ENCODE peak calls at places on chromosomes 3 and 15, in six cellular contexts. G, C, L, B, K and A are unnamed samples.

GRCh38 chr3:132004571-132004970 is 30.2 kb downstream of the CPNE4 start:
- DNase-seq in G (no peak), C (no peak), L (no peak), B (peak), K (no peak), A (no peak)

GRCh38 chr15:62075595-62076279 is 9.0 kb downstream of the C2CD4A start:
- DNase-seq in G (peak), C (no peak), L (no peak), B (peak), K (peak), A (peak)

GRCh38 chr15:87724330-87724729 is 532.2 kb downstream of the NTRK3 start:
- DNase-seq in G (no peak), C (no peak), L (no peak), B (no peak), K (peak), A (no peak)

GRCh38 chr3:163490119-163490518 is 1588.2 kb downstream of the SI start:
- DNase-seq in G (no peak), C (no peak), L (no peak), B (peak), K (peak), A (peak)

GRCh38 chr3:141996437-141996836 is 120.0 kb downstream of the ATP1B3 start:
- DNase-seq in G (no peak), C (no peak), L (peak), B (no peak), K (no peak), A (no peak)

GRCh38 chr3:20310629-20311028 is 124.6 kb upstream of the SGO1 start:
- DNase-seq in G (no peak), C (no peak), L (no peak), B (peak), K (peak), A (no peak)

GRCh38 chr3:171862993-171863521 is 19.9 kb downstream of the TMEM212 start:
- DNase-seq in G (no peak), C (no peak), L (no peak), B (peak), K (no peak), A (no peak)

GRCh38 chr3:190197346-190197763 is 76.7 kb upstream of the P3H2 start:
- DNase-seq in G (no peak), C (no peak), L (peak), B (no peak), K (no peak), A (no peak)

GRCh38 chr3:55854395-55854994 is 367.4 kb upstream of the WNT5A start:
- DNase-seq in G (no peak), C (no peak), L (no peak), B (no peak), K (no peak), A (no peak)

GRCh38 chr15:82663186-82663600 is 16.0 kb upstream of the CPEB1 start:
- DNase-seq in G (no peak), C (no peak), L (no peak), B (peak), K (peak), A (peak)

GRCh38 chr3:188796122-188796631 is 375.6 kb upstream of the TPRG1 start:
- DNase-seq in G (no peak), C (no peak), L (no peak), B (peak), K (peak), A (no peak)

GRCh38 chr3:38553071-38553470 is 56.9 kb downstream of the EXOG start:
- DNase-seq in G (no peak), C (no peak), L (no peak), B (no peak), K (no peak), A (no peak)

GRCh38 chr3:111301238-111301798 is 229.7 kb downstream of the NECTIN3 start:
- DNase-seq in G (no peak), C (no peak), L (no peak), B (no peak), K (no peak), A (no peak)

GRCh38 chr15:80844011-80844732 is 65.0 kb downstream of the CEMIP start:
- DNase-seq in G (no peak), C (no peak), L (no peak), B (peak), K (no peak), A (no peak)

GRCh38 chr15:62928996-62929350 is 113.6 kb upstream of the TPM1 start:
- DNase-seq in G (no peak), C (no peak), L (peak), B (peak), K (no peak), A (no peak)

GRCh38 chr3:15665510-15666150 is 64.1 kb downstream of the BTD start:
- DNase-seq in G (no peak), C (no peak), L (no peak), B (no peak), K (no peak), A (no peak)

GRCh38 chr15:53323197-53323596 is 436.3 kb downstream of the WDR72 start:
- DNase-seq in G (no peak), C (no peak), L (no peak), B (no peak), K (peak), A (no peak)

GRCh38 chr3:194824100-194824499 is 138.4 kb downstream of the FAM43A start:
- DNase-seq in G (no peak), C (no peak), L (no peak), B (no peak), K (no peak), A (no peak)

GRCh38 chr3:52247455-52248164 is 2.1 kb downstream of the PPM1M start:
- DNase-seq in G (no peak), C (no peak), L (no peak), B (no peak), K (no peak), A (no peak)

GRCh38 chr15:41161336-41161735 is 45.3 kb upstream of the INO80 start:
- DNase-seq in G (no peak), C (no peak), L (no peak), B (peak), K (no peak), A (no peak)

GRCh38 chr3:35639251-35640185 is at the start of gene ARPP21:
- DNase-seq in G (peak), C (no peak), L (no peak), B (peak), K (no peak), A (no peak)

GRCh38 chr3:67876261-67876660 is 221.8 kb upstream of the SUCLG2 start:
- DNase-seq in G (no peak), C (no peak), L (no peak), B (peak), K (no peak), A (no peak)